ENCODE peak calls at places on chromosomes 1 and 21, in four cellular contexts. One of them, this sample, is unnamed.

GRCh38 chr1:5897281-5897680 is 94.9 kb downstream of the NPHP4 start:
- DNase-seq in activated T-cell treated with anti-CD3 and anti-CD28 coated beads, Interleukin-2, amount 50 U/mL, for 4 hours: no peak
- DNase-seq in AG08395: no peak
- DNase-seq in AML-193: no peak
- DNase-seq in this sample: no peak

GRCh38 chr21:43023175-43023574 is 48.8 kb downstream of the PKNOX1 start:
- DNase-seq in activated T-cell treated with anti-CD3 and anti-CD28 coated beads, Interleukin-2, amount 50 U/mL, for 4 hours: no peak
- DNase-seq in AG08395: no peak
- DNase-seq in AML-193: no peak
- DNase-seq in this sample: no peak

GRCh38 chr1:28395181-28395580 is 25.6 kb downstream of the PHACTR4 start:
- DNase-seq in activated T-cell treated with anti-CD3 and anti-CD28 coated beads, Interleukin-2, amount 50 U/mL, for 4 hours: no peak
- DNase-seq in AG08395: no peak
- DNase-seq in AML-193: no peak
- DNase-seq in this sample: no peak

GRCh38 chr1:201276891-201277290 is 6.4 kb upstream of the PKP1 start:
- DNase-seq in activated T-cell treated with anti-CD3 and anti-CD28 coated beads, Interleukin-2, amount 50 U/mL, for 4 hours: no peak
- DNase-seq in AG08395: no peak
- DNase-seq in AML-193: no peak
- DNase-seq in this sample: no peak

GRCh38 chr1:234170622-234171021 is 202.6 kb upstream of the COA6 start:
- DNase-seq in activated T-cell treated with anti-CD3 and anti-CD28 coated beads, Interleukin-2, amount 50 U/mL, for 4 hours: no peak
- DNase-seq in AG08395: no peak
- DNase-seq in AML-193: peak
- DNase-seq in this sample: no peak

GRCh38 chr1:228048659-228049333 is 33.7 kb upstream of the ARF1 start:
- DNase-seq in activated T-cell treated with anti-CD3 and anti-CD28 coated beads, Interleukin-2, amount 50 U/mL, for 4 hours: no peak
- DNase-seq in AG08395: no peak
- DNase-seq in AML-193: no peak
- DNase-seq in this sample: no peak

GRCh38 chr1:46601257-46602007 is 2.6 kb downstream of the MKNK1 start:
- DNase-seq in activated T-cell treated with anti-CD3 and anti-CD28 coated beads, Interleukin-2, amount 50 U/mL, for 4 hours: no peak
- DNase-seq in AG08395: no peak
- DNase-seq in AML-193: no peak
- DNase-seq in this sample: no peak

GRCh38 chr1:1006305-1007159 is 6.6 kb upstream of the HES4 start:
- DNase-seq in activated T-cell treated with anti-CD3 and anti-CD28 coated beads, Interleukin-2, amount 50 U/mL, for 4 hours: no peak
- DNase-seq in AG08395: no peak
- DNase-seq in AML-193: no peak
- DNase-seq in this sample: no peak

GRCh38 chr1:178970184-178970583 is 55.5 kb upstream of the FAM20B start:
- DNase-seq in activated T-cell treated with anti-CD3 and anti-CD28 coated beads, Interleukin-2, amount 50 U/mL, for 4 hours: no peak
- DNase-seq in AG08395: no peak
- DNase-seq in AML-193: no peak
- DNase-seq in this sample: no peak

GRCh38 chr1:63590161-63590560 is 3.0 kb upstream of the PGM1 start:
- DNase-seq in activated T-cell treated with anti-CD3 and anti-CD28 coated beads, Interleukin-2, amount 50 U/mL, for 4 hours: no peak
- DNase-seq in AG08395: no peak
- DNase-seq in AML-193: no peak
- DNase-seq in this sample: no peak

GRCh38 chr1:65946376-65946775 is 153.7 kb downstream of the PDE4B start:
- DNase-seq in activated T-cell treated with anti-CD3 and anti-CD28 coated beads, Interleukin-2, amount 50 U/mL, for 4 hours: no peak
- DNase-seq in AG08395: no peak
- DNase-seq in AML-193: no peak
- DNase-seq in this sample: no peak

GRCh38 chr21:41370840-41371697 is 9.2 kb downstream of the MX2 start:
- DNase-seq in activated T-cell treated with anti-CD3 and anti-CD28 coated beads, Interleukin-2, amount 50 U/mL, for 4 hours: no peak
- DNase-seq in AG08395: peak
- DNase-seq in AML-193: no peak
- DNase-seq in this sample: no peak

GRCh38 chr1:1132042-1132927 is 16.4 kb upstream of the C1orf159 start:
- DNase-seq in activated T-cell treated with anti-CD3 and anti-CD28 coated beads, Interleukin-2, amount 50 U/mL, for 4 hours: no peak
- DNase-seq in AG08395: no peak
- DNase-seq in AML-193: no peak
- DNase-seq in this sample: no peak

GRCh38 chr1:226662704-226663326 is 76.3 kb downstream of the ITPKB start:
- DNase-seq in activated T-cell treated with anti-CD3 and anti-CD28 coated beads, Interleukin-2, amount 50 U/mL, for 4 hours: peak
- DNase-seq in AG08395: peak
- DNase-seq in AML-193: peak
- DNase-seq in this sample: peak

GRCh38 chr1:5770981-5771765 is 221.1 kb downstream of the NPHP4 start:
- DNase-seq in activated T-cell treated with anti-CD3 and anti-CD28 coated beads, Interleukin-2, amount 50 U/mL, for 4 hours: no peak
- DNase-seq in AG08395: no peak
- DNase-seq in AML-193: no peak
- DNase-seq in this sample: no peak

GRCh38 chr1:114113801-114114750 is 39.6 kb downstream of the SYT6 start:
- DNase-seq in activated T-cell treated with anti-CD3 and anti-CD28 coated beads, Interleukin-2, amount 50 U/mL, for 4 hours: no peak
- DNase-seq in AG08395: no peak
- DNase-seq in AML-193: peak
- DNase-seq in this sample: no peak

GRCh38 chr1:226310123-226310540 is 1.2 kb upstream of the LIN9 start:
- DNase-seq in activated T-cell treated with anti-CD3 and anti-CD28 coated beads, Interleukin-2, amount 50 U/mL, for 4 hours: no peak
- DNase-seq in AG08395: no peak
- DNase-seq in AML-193: no peak
- DNase-seq in this sample: no peak

GRCh38 chr1:48221122-48221521 is 1.4 kb upstream of the SLC5A9 start:
- DNase-seq in activated T-cell treated with anti-CD3 and anti-CD28 coated beads, Interleukin-2, amount 50 U/mL, for 4 hours: no peak
- DNase-seq in AG08395: no peak
- DNase-seq in AML-193: no peak
- DNase-seq in this sample: no peak

GRCh38 chr1:238738942-238739341 is 647.4 kb upstream of the CHRM3 start:
- DNase-seq in activated T-cell treated with anti-CD3 and anti-CD28 coated beads, Interleukin-2, amount 50 U/mL, for 4 hours: no peak
- DNase-seq in AG08395: no peak
- DNase-seq in AML-193: no peak
- DNase-seq in this sample: peak

GRCh38 chr1:225963735-225964530 is 22.9 kb upstream of the LEFTY2 start:
- DNase-seq in activated T-cell treated with anti-CD3 and anti-CD28 coated beads, Interleukin-2, amount 50 U/mL, for 4 hours: no peak
- DNase-seq in AG08395: no peak
- DNase-seq in AML-193: no peak
- DNase-seq in this sample: no peak

GRCh38 chr1:39542924-39543323 is 33.7 kb downstream of the PABPC4 start:
- DNase-seq in activated T-cell treated with anti-CD3 and anti-CD28 coated beads, Interleukin-2, amount 50 U/mL, for 4 hours: no peak
- DNase-seq in AG08395: no peak
- DNase-seq in AML-193: no peak
- DNase-seq in this sample: no peak

GRCh38 chr1:212030936-212031528 is 4.3 kb downstream of the INTS7 start:
- DNase-seq in activated T-cell treated with anti-CD3 and anti-CD28 coated beads, Interleukin-2, amount 50 U/mL, for 4 hours: no peak
- DNase-seq in AG08395: peak
- DNase-seq in AML-193: peak
- DNase-seq in this sample: peak

GRCh38 chr1:1418464-1419362 is 2.4 kb downstream of the ANKRD65 start:
- DNase-seq in activated T-cell treated with anti-CD3 and anti-CD28 coated beads, Interleukin-2, amount 50 U/mL, for 4 hours: no peak
- DNase-seq in AG08395: no peak
- DNase-seq in AML-193: no peak
- DNase-seq in this sample: no peak

GRCh38 chr1:159040206-159040605 is 30.5 kb downstream of the IFI16 start:
- DNase-seq in activated T-cell treated with anti-CD3 and anti-CD28 coated beads, Interleukin-2, amount 50 U/mL, for 4 hours: no peak
- DNase-seq in AG08395: peak
- DNase-seq in AML-193: no peak
- DNase-seq in this sample: peak

GRCh38 chr1:63198921-63199530 is 123.3 kb upstream of the FOXD3 start:
- DNase-seq in activated T-cell treated with anti-CD3 and anti-CD28 coated beads, Interleukin-2, amount 50 U/mL, for 4 hours: no peak
- DNase-seq in AG08395: no peak
- DNase-seq in AML-193: no peak
- DNase-seq in this sample: no peak

GRCh38 chr1:31880957-31881697 is 57.0 kb downstream of the PTP4A2 start:
- DNase-seq in activated T-cell treated with anti-CD3 and anti-CD28 coated beads, Interleukin-2, amount 50 U/mL, for 4 hours: no peak
- DNase-seq in AG08395: no peak
- DNase-seq in AML-193: no peak
- DNase-seq in this sample: no peak

GRCh38 chr21:43332461-43332860 is 94.5 kb downstream of the SIK1 start:
- DNase-seq in activated T-cell treated with anti-CD3 and anti-CD28 coated beads, Interleukin-2, amount 50 U/mL, for 4 hours: no peak
- DNase-seq in AG08395: no peak
- DNase-seq in AML-193: no peak
- DNase-seq in this sample: no peak

GRCh38 chr1:30698401-30698981 is 24.9 kb downstream of the MATN1 start:
- DNase-seq in activated T-cell treated with anti-CD3 and anti-CD28 coated beads, Interleukin-2, amount 50 U/mL, for 4 hours: no peak
- DNase-seq in AG08395: no peak
- DNase-seq in AML-193: no peak
- DNase-seq in this sample: no peak

This sample was measured in GM04503.